ENCODE peak calls at places on chromosome 2, in five cellular contexts. Y is aorta, N is endothelial cell of umbilical vein, H is right atrium auricular region, M is HL-60. Z is an unnamed sample.

GRCh38 chr2:236939751-236940229 is 145.9 kb upstream of the COPS8 start:
- DNase-seq in Y (no peak), N (peak), H (peak), M (no peak), Z (no peak)

GRCh38 chr2:32832821-32833220 is 113.9 kb upstream of the LTBP1 start:
- DNase-seq in Y (no peak), N (no peak), H (no peak), M (no peak), Z (no peak)

GRCh38 chr2:98709530-98709929 is 21.4 kb downstream of the MGAT4A start:
- DNase-seq in Y (no peak), N (peak), H (no peak), M (no peak), Z (no peak)

GRCh38 chr2:39007875-39008504 is 112.9 kb downstream of the SOS1 start:
- DNase-seq in Y (no peak), N (no peak), H (no peak), M (no peak), Z (no peak)

GRCh38 chr2:62423235-62423634 is 82.8 kb downstream of the TMEM17 start:
- DNase-seq in Y (no peak), N (no peak), H (peak), M (no peak), Z (no peak)

GRCh38 chr2:127064642-127065250 is 42.2 kb downstream of the BIN1 start:
- DNase-seq in Y (peak), N (peak), H (peak), M (peak), Z (peak)

GRCh38 chr2:70443726-70444125 is 109.9 kb downstream of the TGFA start:
- DNase-seq in Y (no peak), N (no peak), H (peak), M (no peak), Z (no peak)

GRCh38 chr2:20198001-20198400 is 26.9 kb downstream of the SDC1 start:
- DNase-seq in Y (no peak), N (no peak), H (no peak), M (no peak), Z (no peak)

GRCh38 chr2:144471316-144472045 is 48.4 kb downstream of the ZEB2 start:
- DNase-seq in Y (no peak), N (no peak), H (no peak), M (no peak), Z (no peak)

GRCh38 chr2:120343100-120343432 is 2.9 kb upstream of the INHBB start:
- DNase-seq in Y (no peak), N (no peak), H (no peak), M (no peak), Z (no peak)

DNA sequence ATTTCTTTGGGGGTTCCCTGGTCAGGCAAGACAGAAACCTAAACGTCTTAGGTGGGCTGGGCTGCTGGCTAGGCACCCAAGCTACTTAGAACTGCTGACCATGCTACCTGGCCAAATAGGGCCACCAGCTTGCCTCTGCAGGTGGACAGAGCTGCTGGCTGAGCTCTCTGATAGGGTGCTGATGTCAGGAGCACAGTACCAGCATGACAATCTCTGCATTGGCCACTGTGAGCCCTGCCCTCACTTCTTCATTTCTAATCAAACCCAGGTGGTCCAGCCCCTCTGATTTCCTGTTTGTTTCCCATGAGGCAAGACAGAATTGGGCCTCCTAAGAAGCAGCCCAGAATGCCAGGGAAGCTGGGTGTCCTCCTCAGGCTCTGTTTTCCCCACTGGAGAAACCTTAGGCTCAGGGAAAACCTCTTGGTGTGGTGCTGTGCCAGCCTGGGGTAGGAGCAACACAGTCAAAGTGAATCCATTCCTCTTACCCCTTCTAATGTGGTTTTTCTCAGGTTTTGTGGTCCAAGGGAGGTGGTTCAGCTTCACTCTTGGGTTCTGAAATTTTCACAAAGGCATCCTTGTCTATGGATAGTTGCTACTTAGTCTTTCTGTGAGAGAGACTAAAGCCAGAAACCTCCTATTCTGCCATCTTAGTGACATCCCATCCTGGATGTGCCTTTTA is 15.1 kb downstream of the SP100 start:
- DNase-seq in Y (no peak), N (no peak), H (no peak), M (no peak), Z (no peak)
- H3K4me3 ChIP-seq in Y (no peak), N (no peak), H (no peak), M (no peak), Z (no peak)

GRCh38 chr2:238306680-238306998 is 13.7 kb upstream of the TRAF3IP1 start:
- DNase-seq in Y (peak), N (no peak), H (no peak), M (no peak), Z (no peak)

GRCh38 chr2:238305092-238305862 is 15.0 kb upstream of the TRAF3IP1 start:
- DNase-seq in Y (peak), N (peak), H (no peak), M (no peak), Z (no peak)

GRCh38 chr2:238308177-238308576 is 12.1 kb upstream of the TRAF3IP1 start:
- DNase-seq in Y (peak), N (no peak), H (no peak), M (no peak), Z (no peak)

GRCh38 chr2:238304116-238304515 is 15.7 kb upstream of the PER2 start:
- DNase-seq in Y (peak), N (no peak), H (no peak), M (no peak), Z (no peak)

GRCh38 chr2:238305965-238306679 is 14.2 kb upstream of the TRAF3IP1 start:
- DNase-seq in Y (no peak), N (no peak), H (no peak), M (no peak), Z (no peak)
- H3K4me3 ChIP-seq in Y (no peak), N (no peak), H (no peak), M (no peak), Z (no peak)

DNA sequence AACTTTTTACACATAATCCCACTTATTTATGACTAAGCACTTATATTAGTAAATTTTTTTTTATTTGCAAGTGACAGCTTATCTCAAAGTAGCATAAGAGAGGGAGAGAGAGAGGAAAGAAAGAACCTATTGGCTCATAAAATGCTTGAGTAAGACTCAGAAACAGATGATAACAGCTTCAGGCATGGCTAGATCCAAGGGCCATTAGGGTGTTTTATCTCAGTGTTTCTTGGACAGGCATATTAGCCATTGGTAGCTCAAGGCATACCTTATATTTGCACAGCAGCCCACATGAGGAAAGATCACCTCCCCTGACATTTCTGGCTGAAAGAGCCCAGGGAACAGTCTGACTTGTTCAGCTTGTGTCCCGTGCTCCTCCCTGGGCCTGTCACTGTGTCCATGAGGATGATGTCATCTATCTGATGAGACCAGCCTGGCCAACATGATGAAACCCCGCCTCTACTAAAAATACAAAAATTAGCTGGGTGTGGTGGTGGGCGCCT is 64.4 kb downstream of the IL1R2 start:
- DNase-seq in Y (no peak), N (no peak), H (no peak), M (no peak), Z (no peak)
- H3K4me3 ChIP-seq in Y (no peak), N (no peak), H (no peak), M (no peak), Z (no peak)

GRCh38 chr2:113174369-113174735 is 581 bp downstream of the PSD4 start:
- DNase-seq in Y (no peak), N (no peak), H (no peak), M (no peak), Z (peak)
- H3K4me3 ChIP-seq in Y (no peak), N (no peak), H (no peak), M (peak), Z (peak)

DNA sequence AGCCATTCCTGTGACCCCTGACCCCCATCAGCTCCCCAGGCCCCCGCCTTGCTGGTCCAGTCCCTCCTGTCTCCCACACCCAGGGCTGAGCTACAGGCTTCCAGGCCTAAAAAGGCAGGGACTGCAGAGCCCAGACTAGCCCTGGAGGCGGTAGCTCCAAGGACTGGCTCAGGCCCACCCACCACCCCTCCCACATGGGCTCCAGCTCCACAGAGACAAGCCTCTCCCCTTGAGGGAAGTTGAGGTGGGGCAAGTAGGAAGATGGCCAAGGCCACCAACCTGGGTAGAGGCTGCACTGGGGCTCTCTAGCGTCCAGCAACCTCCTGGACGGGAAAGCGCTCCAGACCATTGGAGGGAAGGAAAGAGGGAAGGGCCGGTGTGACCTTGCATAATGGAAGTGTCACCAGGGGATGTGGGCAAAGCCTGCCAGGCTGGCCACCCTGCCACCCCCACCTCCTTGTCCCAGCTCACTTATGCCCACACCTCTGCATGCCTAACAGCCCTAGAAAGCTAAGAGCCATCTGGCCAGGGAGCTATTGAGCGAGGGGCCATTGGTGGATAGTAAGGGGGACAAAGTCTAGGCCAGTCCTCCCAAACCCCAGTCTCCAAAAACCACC is 63.1 kb downstream of the TNS1 start:
- DNase-seq in Y (peak), N (no peak), H (no peak), M (no peak), Z (peak)
- H3K4me3 ChIP-seq in Y (peak), N (no peak), H (peak), M (no peak), Z (peak)

GRCh38 chr2:224562831-224563230 is 22.3 kb downstream of the CUL3 start:
- DNase-seq in Y (no peak), N (no peak), H (no peak), M (no peak), Z (no peak)

GRCh38 chr2:224565452-224566035 is 19.6 kb downstream of the CUL3 start:
- DNase-seq in Y (no peak), N (no peak), H (no peak), M (no peak), Z (no peak)

GRCh38 chr2:224560549-224560948 is 24.6 kb downstream of the CUL3 start:
- DNase-seq in Y (no peak), N (no peak), H (no peak), M (no peak), Z (no peak)

GRCh38 chr2:224561234-224562005 is 23.7 kb downstream of the CUL3 start:
- DNase-seq in Y (no peak), N (no peak), H (no peak), M (no peak), Z (no peak)

GRCh38 chr2:224563537-224563936 is 21.6 kb downstream of the CUL3 start:
- DNase-seq in Y (no peak), N (no peak), H (no peak), M (no peak), Z (no peak)
- H3K4me3 ChIP-seq in Y (no peak), N (no peak), H (no peak), M (no peak), Z (no peak)

DNA sequence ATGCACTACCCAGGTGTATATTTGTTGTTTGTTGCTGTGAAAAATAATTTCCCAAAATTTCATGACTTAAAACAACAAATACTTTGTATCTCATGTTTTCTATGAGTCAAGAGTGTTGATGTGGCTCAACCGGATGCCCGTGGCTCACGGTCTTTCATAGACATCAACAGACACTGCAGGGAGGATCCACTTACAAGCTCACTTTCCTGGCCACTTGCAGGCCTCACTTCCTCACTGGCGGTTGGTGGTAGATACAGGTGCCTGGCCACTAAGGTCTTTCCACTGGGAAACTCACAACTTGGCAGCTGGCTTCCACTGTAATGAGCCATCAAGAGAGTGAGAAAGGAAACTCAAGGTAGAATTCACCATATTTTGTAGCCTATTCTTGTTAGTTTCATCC is 662.9 kb downstream of the IRS1 start:
- DNase-seq in Y (no peak), N (no peak), H (no peak), M (peak), Z (no peak)
- H3K4me3 ChIP-seq in Y (no peak), N (no peak), H (no peak), M (no peak), Z (no peak)

GRCh38 chr2:132366787-132367186 is 49.8 kb upstream of the GPR39 start:
- DNase-seq in Y (no peak), N (no peak), H (no peak), M (no peak), Z (no peak)
- H3K4me3 ChIP-seq in Y (no peak), N (no peak), H (no peak), M (no peak), Z (no peak)

DNA sequence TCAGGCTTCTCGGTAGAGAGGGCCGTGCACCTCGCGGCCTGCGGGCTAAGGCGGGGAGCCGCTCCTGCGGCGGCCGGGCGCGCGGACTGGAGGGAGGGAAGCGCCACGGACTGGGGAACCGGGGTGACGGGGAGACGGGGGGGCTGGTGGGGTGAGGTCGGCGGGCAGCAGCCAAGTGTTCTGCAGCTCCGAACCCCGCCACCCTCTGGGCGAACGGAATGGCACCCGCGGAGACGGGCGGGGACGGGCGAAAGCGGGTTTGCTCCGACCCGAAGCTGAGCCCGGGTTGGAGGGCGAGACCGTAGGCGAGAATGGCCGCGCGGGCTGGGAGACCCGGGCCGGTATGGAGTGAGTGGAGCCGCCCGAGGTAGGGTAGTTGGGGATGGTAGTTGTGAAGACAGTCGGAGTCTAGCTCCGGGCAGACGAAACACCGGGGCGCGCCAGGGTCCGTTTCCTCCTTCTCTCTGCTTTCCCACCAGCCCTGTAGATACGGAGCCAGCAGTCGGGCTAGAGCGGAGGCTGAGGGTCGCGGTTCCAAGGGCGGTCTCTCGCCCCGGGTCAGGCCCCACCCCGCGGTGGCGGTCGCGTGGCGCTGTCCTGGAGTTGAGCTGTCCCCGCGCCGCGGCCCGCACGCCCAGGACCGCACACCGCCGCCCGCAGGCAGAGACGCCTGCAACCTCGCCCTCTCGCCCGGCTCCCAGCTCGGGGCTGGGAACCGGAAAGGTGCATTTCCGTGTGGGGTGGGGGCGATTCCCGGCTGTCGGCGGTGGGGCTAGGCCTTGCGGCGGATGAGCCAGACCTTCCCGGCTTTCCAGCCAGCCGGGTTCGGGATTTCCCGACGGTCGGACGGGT is 160.3 kb upstream of the SIX2 start:
- DNase-seq in Y (peak), N (peak), H (no peak), M (no peak), Z (no peak)
- H3K4me3 ChIP-seq in Y (peak), N (peak), H (peak), M (peak), Z (no peak)

GRCh38 chr2:100195942-100196341 is 53.6 kb upstream of the AFF3 start:
- DNase-seq in Y (no peak), N (no peak), H (no peak), M (no peak), Z (no peak)

GRCh38 chr2:100194951-100195350 is 52.6 kb upstream of the AFF3 start:
- DNase-seq in Y (no peak), N (no peak), H (no peak), M (no peak), Z (no peak)

GRCh38 chr2:100197643-100198153 is 55.3 kb upstream of the AFF3 start:
- DNase-seq in Y (peak), N (peak), H (no peak), M (no peak), Z (peak)

GRCh38 chr2:100198461-100199230 is 56.3 kb upstream of the AFF3 start:
- DNase-seq in Y (no peak), N (no peak), H (no peak), M (no peak), Z (no peak)

GRCh38 chr2:100196786-100197494 is 54.5 kb upstream of the AFF3 start:
- DNase-seq in Y (no peak), N (no peak), H (no peak), M (no peak), Z (peak)
- H3K4me3 ChIP-seq in Y (no peak), N (no peak), H (no peak), M (no peak), Z (no peak)